ENCODE peak calls at places on chromosome 5, in ten cellular contexts. L is GM23338; Q is heart left ventricle; Z is effector memory CD4-positive, alpha-beta T cell; N is ascending aorta; H is PC-3; D is transverse colon; T is GM23248; K is uterus; E is NT2/D1. P is an unnamed sample.

GRCh38 chr5:10987881-10988504 is 227.0 kb upstream of the DAP start:
- DNase-seq in L (peak; percentile 88), Q (peak; percentile 74), Z (peak; percentile 26), N (no peak), H (peak; percentile 75), D (peak; percentile 62), T (peak; percentile 22), K (peak; percentile 16), E (peak; percentile 55), P (peak; percentile 37)

GRCh38 chr5:161230222-161230621 is 316.3 kb downstream of the GABRB2 start:
- DNase-seq in L (peak; percentile 28), Q (no peak), Z (no peak), N (no peak), H (no peak), D (peak; percentile 43), T (no peak), K (no peak), E (no peak), P (no peak)

GRCh38 chr5:10977011-10977410 is 216.0 kb upstream of the DAP start:
- DNase-seq in L (no peak), Q (no peak), Z (no peak), N (no peak), H (no peak), D (no peak), T (no peak), K (no peak), E (no peak), P (no peak)

GRCh38 chr5:174309131-174309845 is 263.8 kb downstream of the NSG2 start:
- DNase-seq in L (no peak), Q (no peak), Z (no peak), N (no peak), H (no peak), D (no peak), T (no peak), K (no peak), E (no peak), P (no peak)

GRCh38 chr5:125042243-125042887 is 295.9 kb upstream of the ZNF608 start:
- DNase-seq in L (no peak), Q (no peak), Z (no peak), N (no peak), H (no peak), D (no peak), T (peak; percentile 22), K (no peak), E (no peak), P (no peak)

GRCh38 chr5:160506006-160507004 is 84.7 kb downstream of the PTTG1 start:
- DNase-seq in L (peak; percentile 86), Q (peak; percentile 34), Z (peak; percentile 76), N (no peak), H (no peak), D (peak; percentile 46), T (peak; percentile 65), K (no peak), E (no peak), P (peak; percentile 80)

GRCh38 chr5:154729613-154730012 is 25.6 kb upstream of the LARP1 start:
- DNase-seq in L (no peak), Q (no peak), Z (no peak), N (no peak), H (no peak), D (no peak), T (no peak), K (no peak), E (no peak), P (no peak)

GRCh38 chr5:141366016-141366896 is 2.3 kb downstream of the PCDHGA5 start:
- DNase-seq in L (no peak), Q (no peak), Z (no peak), N (no peak), H (no peak), D (no peak), T (no peak), K (no peak), E (no peak), P (no peak)

GRCh38 chr5:148469446-148470062 is 85.8 kb downstream of the FBXO38 start:
- DNase-seq in L (no peak), Q (no peak), Z (no peak), N (no peak), H (peak; percentile 97), D (no peak), T (peak; percentile 52), K (no peak), E (no peak), P (no peak)

GRCh38 chr5:80967500-80968181 is 7.5 kb downstream of the RASGRF2 start:
- DNase-seq in L (no peak), Q (no peak), Z (no peak), N (no peak), H (peak; percentile 85), D (peak; percentile 35), T (peak; percentile 62), K (peak; percentile 20), E (no peak), P (no peak)

GRCh38 chr5:175842947-175843793 is 28.2 kb upstream of the CPLX2 start:
- DNase-seq in L (no peak), Q (no peak), Z (no peak), N (no peak), H (peak; percentile 73), D (no peak), T (peak; percentile 84), K (no peak), E (no peak), P (no peak)

DNA sequence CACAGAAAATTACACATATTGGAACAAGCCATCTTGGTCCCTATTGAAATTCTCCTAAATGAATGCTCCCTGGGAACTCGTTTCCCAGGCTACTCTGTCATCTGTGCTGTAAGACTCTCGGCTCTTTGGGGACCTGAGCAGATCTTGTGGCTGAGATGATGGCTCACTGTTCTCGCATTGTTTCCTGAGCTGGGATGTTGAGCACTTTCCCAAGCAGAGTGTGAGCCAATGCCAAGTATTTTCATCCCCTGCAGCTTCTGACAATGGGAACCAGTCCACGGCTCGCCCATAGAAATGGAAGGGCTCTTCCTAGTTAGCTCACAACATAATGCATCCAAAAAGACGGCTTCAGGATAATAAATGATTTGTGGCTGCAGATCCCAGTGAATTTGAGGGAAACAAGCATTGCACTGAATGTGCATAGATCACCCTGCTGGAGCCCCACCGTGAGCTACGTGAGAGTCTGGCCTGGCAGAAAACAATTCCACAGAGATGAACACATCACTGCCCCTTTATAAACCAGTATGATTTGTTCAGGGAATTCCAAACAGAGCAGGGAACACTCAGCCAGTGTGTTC is 230.3 kb downstream of the IRX1 start:
- DNase-seq in L (no peak), Q (no peak), Z (no peak), N (no peak), H (no peak), D (no peak), T (no peak), K (no peak), E (no peak), P (no peak)
- H3K4me1 ChIP-seq in L (no peaks in the 10 kb centered on the region), Q (no peaks in the 10 kb centered on the region), Z (no peaks in the 10 kb centered on the region), N (no peaks in the 10 kb centered on the region), H (no peaks in the 10 kb centered on the region), D (no peaks in the 10 kb centered on the region), T (no peaks in the 10 kb centered on the region), K (no peaks in the 10 kb centered on the region), E (no peaks in the 10 kb centered on the region), P (no peaks in the 10 kb centered on the region)

GRCh38 chr5:6732634-6733410 is 19.6 kb downstream of the TENT4A start:
- DNase-seq in L (no peak), Q (peak; percentile 58), Z (no peak), N (no peak), H (peak; percentile 40), D (no peak), T (peak; percentile 95), K (peak; percentile 32), E (no peak), P (no peak)
- H3K4me3 ChIP-seq in L (no peak overlapping the region), Q (no peak overlapping the region), Z (no peak overlapping the region), N (peak overlapping the region; percentile 20), H (no peak overlapping the region), D (no peak overlapping the region), T (peak overlapping the region; percentile 67), K (no peak overlapping the region), E (no peak overlapping the region), P (no peak overlapping the region)

GRCh38 chr5:170319281-170319680 is 21.7 kb upstream of the LCP2 start:
- DNase-seq in L (no peak), Q (no peak), Z (no peak), N (no peak), H (no peak), D (no peak), T (no peak), K (no peak), E (no peak), P (no peak)
- H3K27me3 ChIP-seq in L (no peaks in the 10 kb centered on the region), Q (no peaks in the 10 kb centered on the region), Z (no peaks in the 10 kb centered on the region), N (no peaks in the 10 kb centered on the region), H (peaks cover 47% of the 10 kb centered on the region), D (no peaks in the 10 kb centered on the region), T (peaks cover 33% of the 10 kb centered on the region), K (no peaks in the 10 kb centered on the region), E (no peaks in the 10 kb centered on the region), P (no peaks in the 10 kb centered on the region)

GRCh38 chr5:172146748-172147092 is 41.3 kb downstream of the STK10 start:
- DNase-seq in L (no peak), Q (no peak), Z (no peak), N (no peak), H (no peak), D (no peak), T (no peak), K (no peak), E (no peak), P (no peak)
- H3K4me1 ChIP-seq in L (peaks cover 6% of the 10 kb centered on the region), Q (peaks cover 23% of the 10 kb centered on the region), Z (peaks cover 45% of the 10 kb centered on the region), N (no peaks in the 10 kb centered on the region), H (no peaks in the 10 kb centered on the region), D (no peaks in the 10 kb centered on the region), T (peaks cover 10% of the 10 kb centered on the region), K (no peaks in the 10 kb centered on the region), E (peaks cover 8% of the 10 kb centered on the region), P (peaks cover 91% of the 10 kb centered on the region)

DNA sequence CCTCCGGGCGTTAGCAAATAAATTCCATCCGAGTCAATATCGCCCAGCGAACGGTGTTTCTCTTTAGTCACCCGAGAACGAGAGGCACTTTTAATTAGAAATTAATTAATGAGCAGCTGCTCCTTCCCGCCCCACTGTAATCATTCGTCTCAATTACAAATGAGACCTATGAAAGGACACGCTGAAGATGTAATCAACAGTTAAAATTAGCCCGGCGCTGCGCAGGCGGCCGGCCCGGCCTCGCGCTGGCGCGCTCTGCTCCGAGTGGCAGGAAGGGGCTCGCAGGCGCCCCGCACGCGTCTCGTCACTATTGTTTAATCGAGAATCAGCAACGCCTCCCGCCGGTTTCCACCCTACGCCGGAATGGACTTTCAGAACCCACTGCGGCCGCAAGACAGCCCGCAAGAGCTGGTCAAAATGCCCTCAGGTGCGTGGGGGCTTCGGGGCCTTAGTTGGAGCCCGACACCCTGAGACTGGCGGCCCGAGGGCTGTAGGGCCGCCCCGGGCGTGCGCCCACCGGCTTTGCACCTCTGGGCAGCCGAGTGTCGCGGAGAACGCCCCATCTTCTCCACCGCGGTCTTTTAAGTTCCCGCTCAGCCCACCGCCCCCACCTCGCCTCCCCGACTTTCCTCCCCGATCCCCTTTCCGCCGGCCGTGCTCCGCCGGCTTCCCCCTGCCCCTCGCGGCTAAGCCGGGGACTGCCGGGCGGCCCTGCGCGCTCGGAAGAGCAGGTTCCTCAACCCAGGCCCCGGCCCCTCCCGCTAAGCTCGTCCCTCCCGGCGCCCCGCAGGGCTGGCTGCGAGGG is 597 bp upstream of the IRX4 start:
- DNase-seq in L (peak; percentile 76), Q (no peak), Z (no peak), N (no peak), H (peak; percentile 14), D (no peak), T (peak; percentile 30), K (no peak), E (no peak), P (no peak)
- H3K4me3 ChIP-seq in L (peak overlapping the region; percentile 59), Q (peak overlapping the region; percentile 42), Z (peak overlapping the region; percentile 25), N (peak overlapping the region; percentile 1), H (peak overlapping the region; percentile 61), D (peak overlapping the region; percentile 4), T (peak overlapping the region; percentile 18), K (no peak overlapping the region), E (peak overlapping the region; percentile 34), P (no peak overlapping the region)

GRCh38 chr5:1875481-1875842 is 7.3 kb downstream of the IRX4 start:
- DNase-seq in L (peak; percentile 51), Q (no peak), Z (no peak), N (no peak), H (no peak), D (no peak), T (no peak), K (no peak), E (no peak), P (no peak)
- H3K27me3 ChIP-seq in L (peaks cover 80% of the 10 kb centered on the region), Q (peaks cover 80% of the 10 kb centered on the region), Z (peaks cover 44% of the 10 kb centered on the region), N (peaks cover 5% of the 10 kb centered on the region), H (no peaks in the 10 kb centered on the region), D (peaks cover 93% of the 10 kb centered on the region), T (peaks cover 65% of the 10 kb centered on the region), K (peaks cover 2% of the 10 kb centered on the region), E (peaks cover 79% of the 10 kb centered on the region), P (peaks cover 30% of the 10 kb centered on the region)